ENCODE peak calls at places on chromosomes 5 and 9, in nine cellular contexts. C, E, X, Q, Z, H, S, J and U are unnamed samples.

GRCh38 chr5:103258957-103259704 is 568 bp downstream of the MACIR start:
- DNase-seq in C (peak), E (peak), X (peak), Q (peak), Z (peak), H (peak), S (peak), J (peak), U (peak)

GRCh38 chr9:105242062-105242461 is 2.4 kb upstream of the SLC44A1 start:
- DNase-seq in C (no peak), E (no peak), X (no peak), Q (no peak), Z (no peak), H (no peak), S (no peak), J (no peak), U (no peak)

GRCh38 chr5:373710-374602 is 52.4 kb downstream of the AHRR start:
- DNase-seq in C (no peak), E (peak), X (peak), Q (peak), Z (peak), H (no peak), S (peak), J (peak), U (peak)

GRCh38 chr9:86126998-86127972 is 27.9 kb upstream of the GOLM1 start:
- DNase-seq in C (peak), E (no peak), X (peak), Q (peak), Z (peak), H (peak), S (no peak), J (peak), U (peak)

GRCh38 chr5:154514331-154514730 is 36.3 kb upstream of the HAND1 start:
- DNase-seq in C (no peak), E (no peak), X (no peak), Q (no peak), Z (no peak), H (no peak), S (no peak), J (no peak), U (no peak)

GRCh38 chr5:73786043-73786831 is 160.2 kb downstream of the ARHGEF28 start:
- DNase-seq in C (no peak), E (no peak), X (no peak), Q (no peak), Z (no peak), H (no peak), S (no peak), J (no peak), U (no peak)

GRCh38 chr5:176847726-176848290 is 37.4 kb downstream of the UNC5A start:
- DNase-seq in C (no peak), E (no peak), X (peak), Q (no peak), Z (no peak), H (no peak), S (no peak), J (no peak), U (no peak)

GRCh38 chr9:107389617-107390071 is 99.9 kb downstream of the KLF4 start:
- DNase-seq in C (no peak), E (no peak), X (no peak), Q (peak), Z (no peak), H (peak), S (no peak), J (no peak), U (no peak)

GRCh38 chr9:98977246-98977681 is 33.6 kb downstream of the COL15A1 start:
- DNase-seq in C (no peak), E (no peak), X (no peak), Q (no peak), Z (no peak), H (no peak), S (no peak), J (no peak), U (no peak)

GRCh38 chr9:7286101-7286500 is 513.5 kb downstream of the DMAC1 start:
- DNase-seq in C (no peak), E (no peak), X (no peak), Q (no peak), Z (no peak), H (no peak), S (no peak), J (no peak), U (no peak)

GRCh38 chr5:343461-344401 is 22.2 kb downstream of the AHRR start:
- DNase-seq in C (no peak), E (no peak), X (no peak), Q (peak), Z (peak), H (peak), S (no peak), J (peak), U (peak)

GRCh38 chr9:111423389-111423788 is 60.8 kb downstream of the ECPAS start:
- DNase-seq in C (no peak), E (no peak), X (no peak), Q (no peak), Z (no peak), H (no peak), S (no peak), J (no peak), U (no peak)

GRCh38 chr5:149838881-149839739 is 105.5 kb downstream of the PDE6A start:
- DNase-seq in C (no peak), E (no peak), X (no peak), Q (peak), Z (peak), H (no peak), S (no peak), J (peak), U (peak)

GRCh38 chr5:2921651-2922050 is 170.2 kb upstream of the IRX2 start:
- DNase-seq in C (no peak), E (no peak), X (no peak), Q (no peak), Z (no peak), H (no peak), S (no peak), J (no peak), U (no peak)

GRCh38 chr5:39513236-39513635 is 88.5 kb upstream of the DAB2 start:
- DNase-seq in C (peak), E (no peak), X (no peak), Q (no peak), Z (no peak), H (peak), S (no peak), J (no peak), U (peak)

GRCh38 chr9:117080996-117081395 is 333.9 kb downstream of the ASTN2 start:
- DNase-seq in C (no peak), E (no peak), X (no peak), Q (no peak), Z (no peak), H (no peak), S (no peak), J (no peak), U (no peak)

GRCh38 chr5:56837956-56838355 is 22.6 kb downstream of the MAP3K1 start:
- DNase-seq in C (no peak), E (no peak), X (no peak), Q (no peak), Z (no peak), H (no peak), S (no peak), J (no peak), U (no peak)

GRCh38 chr9:88532320-88532719 is 2.7 kb upstream of the NXNL2 start:
- DNase-seq in C (no peak), E (no peak), X (no peak), Q (no peak), Z (no peak), H (no peak), S (no peak), J (peak), U (peak)

GRCh38 chr9:114413909-114414308 is 26.1 kb upstream of the AKNA start:
- DNase-seq in C (no peak), E (no peak), X (no peak), Q (no peak), Z (peak), H (no peak), S (no peak), J (no peak), U (peak)

GRCh38 chr5:179270581-179271300 is 74.5 kb downstream of the ADAMTS2 start:
- DNase-seq in C (no peak), E (no peak), X (no peak), Q (no peak), Z (no peak), H (no peak), S (no peak), J (no peak), U (peak)

GRCh38 chr5:90558344-90559192 is at the start of gene ADGRV1:
- DNase-seq in C (no peak), E (no peak), X (peak), Q (peak), Z (peak), H (no peak), S (no peak), J (peak), U (peak)

GRCh38 chr9:68746564-68746963 is 41.5 kb downstream of the PIP5K1B start:
- DNase-seq in C (no peak), E (no peak), X (no peak), Q (no peak), Z (no peak), H (no peak), S (no peak), J (no peak), U (no peak)

GRCh38 chr5:65035212-65036206 is 266.8 kb downstream of the CWC27 start:
- DNase-seq in C (no peak), E (peak), X (peak), Q (peak), Z (peak), H (peak), S (peak), J (peak), U (peak)

GRCh38 chr9:34985311-34985899 is 4.1 kb upstream of the DNAJB5 start:
- DNase-seq in C (peak), E (peak), X (peak), Q (peak), Z (peak), H (peak), S (no peak), J (peak), U (peak)

GRCh38 chr9:107504585-107505455 is 15.3 kb upstream of the KLF4 start:
- DNase-seq in C (peak), E (no peak), X (no peak), Q (peak), Z (peak), H (peak), S (no peak), J (peak), U (peak)

GRCh38 chr9:14780251-14780650 is 57.7 kb upstream of the CER1 start:
- DNase-seq in C (no peak), E (no peak), X (no peak), Q (no peak), Z (no peak), H (no peak), S (no peak), J (no peak), U (no peak)

GRCh38 chr5:90645024-90645610 is 86.5 kb downstream of the ADGRV1 start:
- DNase-seq in C (no peak), E (no peak), X (no peak), Q (no peak), Z (no peak), H (no peak), S (no peak), J (no peak), U (peak)

GRCh38 chr9:128321343-128321742 is 904 bp downstream of the TRUB2 start:
- DNase-seq in C (no peak), E (no peak), X (no peak), Q (no peak), Z (no peak), H (no peak), S (no peak), J (no peak), U (no peak)

GRCh38 chr9:75455444-75455921 is 367.2 kb downstream of the OSTF1 start:
- DNase-seq in C (peak), E (no peak), X (peak), Q (no peak), Z (no peak), H (no peak), S (no peak), J (no peak), U (peak)

GRCh38 chr5:84287964-84288363 is 96.7 kb downstream of the EDIL3 start:
- DNase-seq in C (peak), E (no peak), X (no peak), Q (no peak), Z (no peak), H (no peak), S (no peak), J (peak), U (peak)